ENCODE peak calls at places on chromosomes 1 and 21, in five cellular contexts. One of them, this sample, is unnamed.

GRCh38 chr1:15343729-15344128 is 66.0 kb upstream of the EFHD2 start:
- DNase-seq in left ventricle myocardium inferior: peak; percentile 71
- DNase-seq in IMR-90: peak; percentile 22
- DNase-seq in heart right ventricle: peak; percentile 85
- DNase-seq in GM23338: peak; percentile 47
- DNase-seq in this sample: peak; percentile 83

GRCh38 chr1:94399449-94399848 is 18.7 kb upstream of the ABCD3 start:
- DNase-seq in left ventricle myocardium inferior: no peak
- DNase-seq in IMR-90: no peak
- DNase-seq in heart right ventricle: no peak
- DNase-seq in GM23338: no peak
- DNase-seq in this sample: no peak

GRCh38 chr21:37292946-37293345 is 25.8 kb upstream of the VPS26C start:
- DNase-seq in left ventricle myocardium inferior: no peak
- DNase-seq in IMR-90: peak; percentile 22
- DNase-seq in heart right ventricle: peak; percentile 28
- DNase-seq in GM23338: no peak
- DNase-seq in this sample: no peak

GRCh38 chr1:161304927-161305871 is 4.6 kb downstream of the MPZ start:
- DNase-seq in left ventricle myocardium inferior: no peak
- DNase-seq in IMR-90: no peak
- DNase-seq in heart right ventricle: no peak
- DNase-seq in GM23338: peak; percentile 61
- DNase-seq in this sample: peak; percentile 11

GRCh38 chr1:173758980-173759379 is 44.2 kb downstream of the KLHL20 start:
- DNase-seq in left ventricle myocardium inferior: no peak
- DNase-seq in IMR-90: no peak
- DNase-seq in heart right ventricle: no peak
- DNase-seq in GM23338: no peak
- DNase-seq in this sample: no peak

GRCh38 chr1:57218487-57219079 is 205.3 kb downstream of the DAB1 start:
- DNase-seq in left ventricle myocardium inferior: no peak
- DNase-seq in IMR-90: peak; percentile 12
- DNase-seq in heart right ventricle: no peak
- DNase-seq in GM23338: peak; percentile 40
- DNase-seq in this sample: no peak

GRCh38 chr1:944341-945325 is 14.4 kb downstream of the NOC2L start:
- DNase-seq in left ventricle myocardium inferior: peak; percentile 51
- DNase-seq in IMR-90: peak; percentile 83
- DNase-seq in heart right ventricle: peak; percentile 53
- DNase-seq in GM23338: no peak
- DNase-seq in this sample: no peak

GRCh38 chr1:51839094-51839493 is 39.4 kb downstream of the NRDC start:
- DNase-seq in left ventricle myocardium inferior: no peak
- DNase-seq in IMR-90: no peak
- DNase-seq in heart right ventricle: no peak
- DNase-seq in GM23338: no peak
- DNase-seq in this sample: no peak

GRCh38 chr1:48033495-48034050 is 36.4 kb upstream of the TRABD2B start:
- DNase-seq in left ventricle myocardium inferior: no peak
- DNase-seq in IMR-90: no peak
- DNase-seq in heart right ventricle: no peak
- DNase-seq in GM23338: no peak
- DNase-seq in this sample: no peak

GRCh38 chr1:13667696-13668095 is 32.3 kb upstream of the PRDM2 start:
- DNase-seq in left ventricle myocardium inferior: no peak
- DNase-seq in IMR-90: no peak
- DNase-seq in heart right ventricle: no peak
- DNase-seq in GM23338: no peak
- DNase-seq in this sample: no peak

GRCh38 chr1:3477241-3478109 is 23.0 kb downstream of the ARHGEF16 start:
- DNase-seq in left ventricle myocardium inferior: no peak
- DNase-seq in IMR-90: no peak
- DNase-seq in heart right ventricle: no peak
- DNase-seq in GM23338: no peak
- DNase-seq in this sample: no peak

GRCh38 chr1:203165101-203165799 is 10.4 kb downstream of the MYBPH start:
- DNase-seq in left ventricle myocardium inferior: no peak
- DNase-seq in IMR-90: no peak
- DNase-seq in heart right ventricle: no peak
- DNase-seq in GM23338: no peak
- DNase-seq in this sample: no peak

GRCh38 chr1:32466761-32467160 is 1.9 kb downstream of the ZBTB8B start:
- DNase-seq in left ventricle myocardium inferior: no peak
- DNase-seq in IMR-90: no peak
- DNase-seq in heart right ventricle: no peak
- DNase-seq in GM23338: no peak
- DNase-seq in this sample: no peak

GRCh38 chr1:32464191-32464715 is 619 bp upstream of the ZBTB8B start:
- DNase-seq in left ventricle myocardium inferior: no peak
- DNase-seq in IMR-90: peak; percentile 4
- DNase-seq in heart right ventricle: no peak
- DNase-seq in GM23338: peak; percentile 25
- DNase-seq in this sample: peak; percentile 10

GRCh38 chr1:32465541-32466002 is 700 bp downstream of the ZBTB8B start:
- DNase-seq in left ventricle myocardium inferior: no peak
- DNase-seq in IMR-90: no peak
- DNase-seq in heart right ventricle: no peak
- DNase-seq in GM23338: peak; percentile 52
- DNase-seq in this sample: no peak

GRCh38 chr1:32468791-32469190 is 3.9 kb downstream of the ZBTB8B start:
- DNase-seq in left ventricle myocardium inferior: no peak
- DNase-seq in IMR-90: no peak
- DNase-seq in heart right ventricle: no peak
- DNase-seq in GM23338: no peak
- DNase-seq in this sample: no peak

GRCh38 chr1:32464716-32465540 is at the start of gene ZBTB8B:
- DNase-seq in left ventricle myocardium inferior: peak; percentile 64
- DNase-seq in IMR-90: peak; percentile 41
- DNase-seq in heart right ventricle: peak; percentile 63
- DNase-seq in GM23338: peak; percentile 99
- DNase-seq in this sample: peak; percentile 86
- H3K4me3 ChIP-seq in left ventricle myocardium inferior: peak within 1 kb of the TSS; percentile 68
- H3K4me3 ChIP-seq in IMR-90: peak within 1 kb of the TSS; percentile 35
- H3K4me3 ChIP-seq in heart right ventricle: peak within 1 kb of the TSS; percentile 51
- H3K4me3 ChIP-seq in GM23338: peak within 1 kb of the TSS; percentile 87
- H3K4me3 ChIP-seq in this sample: peak within 1 kb of the TSS; percentile 27

GRCh38 chr1:63147783-63148182 is 174.6 kb upstream of the FOXD3 start:
- DNase-seq in left ventricle myocardium inferior: no peak
- DNase-seq in IMR-90: no peak
- DNase-seq in heart right ventricle: no peak
- DNase-seq in GM23338: no peak
- DNase-seq in this sample: no peak
- H3K27ac ChIP-seq in left ventricle myocardium inferior: no peak overlapping the region
- H3K27ac ChIP-seq in IMR-90: no peak overlapping the region
- H3K27ac ChIP-seq in heart right ventricle: no peak overlapping the region
- H3K27ac ChIP-seq in GM23338: no peak overlapping the region
- H3K27ac ChIP-seq in this sample: no peak overlapping the region

GRCh38 chr1:27508139-27508665 is 18.2 kb upstream of the WASF2 start:
- DNase-seq in left ventricle myocardium inferior: no peak
- DNase-seq in IMR-90: no peak
- DNase-seq in heart right ventricle: no peak
- DNase-seq in GM23338: peak; percentile 66
- DNase-seq in this sample: no peak
- TF ChIP-seq CTCF in left ventricle myocardium inferior: no peak
- TF ChIP-seq CTCF in IMR-90: no peak
- TF ChIP-seq CTCF in heart right ventricle: no peak
- TF ChIP-seq CTCF in GM23338: peak; percentile 27
- TF ChIP-seq CTCF in this sample: no peak

DNA sequence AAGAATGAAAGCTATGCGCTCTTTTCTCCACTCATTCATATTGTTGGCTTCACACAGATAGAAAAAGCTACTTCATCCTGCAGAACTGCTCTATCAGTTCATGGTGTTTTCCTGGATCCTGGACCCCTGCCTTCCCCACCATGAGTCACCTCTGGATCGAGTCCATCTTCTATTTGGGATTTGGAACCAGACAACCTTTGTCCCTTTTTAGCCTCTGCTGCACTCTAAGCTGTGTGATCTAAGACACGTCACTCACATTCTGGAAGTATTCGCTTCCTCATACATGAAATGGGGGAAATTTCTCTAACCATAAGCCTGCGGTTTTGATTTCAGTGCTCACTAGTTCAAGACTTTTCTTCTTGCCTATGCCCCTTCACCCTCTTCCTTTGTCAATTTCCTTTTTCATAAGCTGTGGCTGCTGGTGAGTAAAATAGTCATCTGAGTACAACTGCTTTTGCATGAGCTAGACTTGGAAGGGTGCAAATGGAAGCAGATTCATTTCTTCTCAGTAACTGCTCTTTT is 14.1 kb upstream of the DEGS1 start:
- DNase-seq in left ventricle myocardium inferior: no peak
- DNase-seq in IMR-90: peak; percentile 91
- DNase-seq in heart right ventricle: peak; percentile 59
- DNase-seq in GM23338: no peak
- DNase-seq in this sample: no peak
- H3K4me3 ChIP-seq in left ventricle myocardium inferior: no peak overlapping the region
- H3K4me3 ChIP-seq in IMR-90: no peak overlapping the region
- H3K4me3 ChIP-seq in heart right ventricle: peak overlapping the region; percentile 5
- H3K4me3 ChIP-seq in GM23338: no peak overlapping the region
- H3K4me3 ChIP-seq in this sample: no peak overlapping the region

DNA sequence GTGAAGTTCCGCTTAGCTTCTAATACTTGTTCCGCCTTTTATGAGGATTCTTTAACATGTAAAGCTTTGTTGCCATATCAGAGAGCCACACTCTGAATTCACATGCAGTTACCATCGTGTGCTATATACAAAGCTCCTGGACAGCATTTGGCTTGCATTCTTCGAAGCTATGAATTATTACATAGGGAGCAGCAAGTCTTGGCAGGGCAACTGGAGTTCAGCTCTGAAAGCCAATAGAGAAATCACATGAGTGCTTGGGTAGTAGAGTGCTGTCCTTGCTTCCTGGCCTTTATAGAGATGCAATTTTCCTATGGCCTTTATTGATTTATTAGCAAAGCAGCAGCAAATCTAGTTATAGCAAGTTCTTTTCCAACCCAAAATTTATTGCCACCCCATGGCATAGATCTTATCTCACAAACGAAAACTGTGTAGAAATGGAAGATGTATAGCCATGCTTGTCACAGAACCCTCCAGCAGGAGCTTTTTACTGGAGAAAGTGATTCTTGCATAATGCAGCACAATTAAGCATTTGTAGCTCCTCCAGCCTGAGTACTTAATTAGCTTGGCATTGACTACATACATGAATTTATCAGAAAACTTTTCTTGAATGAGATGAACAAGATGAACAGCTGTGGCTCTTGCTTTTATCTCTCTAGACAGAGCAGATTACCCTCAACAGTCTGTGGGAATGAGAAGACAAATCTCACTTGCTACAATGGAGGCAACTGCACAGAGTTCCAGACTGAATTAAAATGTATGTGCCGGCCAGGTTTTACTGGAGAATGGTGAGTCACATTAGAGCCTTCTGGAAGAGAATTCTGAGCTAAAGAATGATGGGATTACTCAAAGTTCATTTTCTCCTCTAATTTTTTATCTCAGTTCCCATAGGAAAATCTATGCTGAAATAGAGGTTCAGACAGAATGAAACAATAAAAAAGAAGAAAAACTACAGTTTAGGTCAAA is 170.1 kb downstream of the CRB1 start:
- DNase-seq in left ventricle myocardium inferior: no peak
- DNase-seq in IMR-90: peak; percentile 17
- DNase-seq in heart right ventricle: no peak
- DNase-seq in GM23338: no peak
- DNase-seq in this sample: no peak
- H3K27ac ChIP-seq in left ventricle myocardium inferior: no peak overlapping the region
- H3K27ac ChIP-seq in IMR-90: no peak overlapping the region
- H3K27ac ChIP-seq in heart right ventricle: no peak overlapping the region
- H3K27ac ChIP-seq in GM23338: peak overlapping the region; percentile 3
- H3K27ac ChIP-seq in this sample: no peak overlapping the region

GRCh38 chr1:17055801-17056200 is 2.0 kb upstream of the SDHB start:
- DNase-seq in left ventricle myocardium inferior: no peak
- DNase-seq in IMR-90: no peak
- DNase-seq in heart right ventricle: no peak
- DNase-seq in GM23338: no peak
- DNase-seq in this sample: no peak

GRCh38 chr1:17053685-17054410 is at the start of gene SDHB:
- DNase-seq in left ventricle myocardium inferior: peak; percentile 98
- DNase-seq in IMR-90: peak; percentile 98
- DNase-seq in heart right ventricle: peak; percentile 99
- DNase-seq in GM23338: peak; percentile 98
- DNase-seq in this sample: peak; percentile 98

GRCh38 chr1:17052038-17052437 is 1.8 kb downstream of the SDHB start:
- DNase-seq in left ventricle myocardium inferior: no peak
- DNase-seq in IMR-90: no peak
- DNase-seq in heart right ventricle: no peak
- DNase-seq in GM23338: no peak
- DNase-seq in this sample: no peak

GRCh38 chr1:17056586-17056985 is 2.8 kb upstream of the SDHB start:
- DNase-seq in left ventricle myocardium inferior: no peak
- DNase-seq in IMR-90: no peak
- DNase-seq in heart right ventricle: no peak
- DNase-seq in GM23338: no peak
- DNase-seq in this sample: no peak

DNA sequence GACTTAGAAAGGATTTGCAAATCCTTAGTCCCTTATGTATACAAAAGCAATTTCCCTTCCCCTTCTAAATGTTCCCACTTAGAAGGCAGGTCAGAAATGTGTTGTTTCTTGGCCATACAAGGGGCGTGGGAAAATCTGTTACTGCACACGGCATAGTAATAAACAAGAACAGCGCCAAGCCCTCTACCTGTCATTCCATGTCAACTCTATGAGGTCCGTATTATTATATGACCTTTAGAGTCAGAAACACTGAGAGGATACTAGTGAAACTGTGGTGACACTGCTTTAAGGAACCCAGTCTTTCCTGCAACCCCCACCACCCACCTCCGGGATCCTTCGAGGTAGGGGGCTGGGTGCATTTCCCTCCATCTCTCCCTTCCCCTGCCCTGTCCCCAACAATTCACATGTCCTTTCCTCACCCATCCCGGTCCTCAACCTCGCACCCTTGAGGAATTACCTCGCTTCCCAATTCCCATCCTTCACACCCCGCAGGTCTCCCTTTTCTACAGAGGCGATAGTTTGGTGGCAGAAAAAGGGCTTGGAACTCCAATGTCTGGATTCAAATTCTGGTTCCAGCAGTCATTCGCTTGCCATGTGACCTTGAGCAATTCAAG is 654 bp downstream of the SDHB start:
- DNase-seq in left ventricle myocardium inferior: no peak
- DNase-seq in IMR-90: no peak
- DNase-seq in heart right ventricle: no peak
- DNase-seq in GM23338: no peak
- DNase-seq in this sample: no peak
- TF ChIP-seq CTCF in left ventricle myocardium inferior: no peak
- TF ChIP-seq CTCF in IMR-90: no peak
- TF ChIP-seq CTCF in heart right ventricle: no peak
- TF ChIP-seq CTCF in GM23338: no peak
- TF ChIP-seq CTCF in this sample: no peak

This sample was measured in thyroid gland.